ENCODE peak calls at places on chromosome 6, in five cellular contexts. V, R, Q, Z and K are unnamed samples.

GRCh38 chr6:102815207-102815606 is 1421.7 kb downstream of the GRIK2 start:
- DNase-seq in V (no peak), R (no peak), Q (no peak), Z (no peak), K (no peak)

GRCh38 chr6:38876470-38876869 is 161.4 kb downstream of the DNAH8 start:
- DNase-seq in V (no peak), R (no peak), Q (no peak), Z (no peak), K (no peak)

GRCh38 chr6:75334266-75335040 is 49.9 kb upstream of the TMEM30A start:
- DNase-seq in V (peak; percentile 94), R (peak; percentile 84), Q (peak; percentile 72), Z (peak; percentile 75), K (peak; percentile 90)

GRCh38 chr6:24614048-24614420 is 32.0 kb downstream of the KIAA0319 start:
- DNase-seq in V (no peak), R (no peak), Q (no peak), Z (no peak), K (no peak)

GRCh38 chr6:31498748-31499147 is 803 bp downstream of the MICB start:
- DNase-seq in V (peak; percentile 33), R (no peak), Q (no peak), Z (peak; percentile 12), K (no peak)

GRCh38 chr6:136927313-136927712 is 5.2 kb downstream of the SLC35D3 start:
- DNase-seq in V (peak; percentile 72), R (peak; percentile 51), Q (peak; percentile 10), Z (peak; percentile 13), K (peak; percentile 14)

GRCh38 chr6:148999921-149000589 is 253.2 kb downstream of the UST start:
- DNase-seq in V (no peak), R (no peak), Q (peak; percentile 87), Z (peak; percentile 93), K (no peak)

GRCh38 chr6:24458134-24458533 is 31.2 kb downstream of the GPLD1 start:
- DNase-seq in V (no peak), R (no peak), Q (no peak), Z (no peak), K (no peak)

GRCh38 chr6:3230275-3231212 is 3.1 kb upstream of the TUBB2B start:
- DNase-seq in V (peak; percentile 84), R (peak; percentile 71), Q (peak; percentile 34), Z (peak; percentile 62), K (peak; percentile 74)

GRCh38 chr6:37493047-37493995 is 6.4 kb downstream of the CCDC167 start:
- DNase-seq in V (no peak), R (no peak), Q (no peak), Z (no peak), K (no peak)

GRCh38 chr6:12208190-12208589 is 82.0 kb upstream of the EDN1 start:
- DNase-seq in V (no peak), R (no peak), Q (peak; percentile 27), Z (peak; percentile 10), K (no peak)

GRCh38 chr6:136866872-136867416 is 44.6 kb downstream of the PEX7 start:
- DNase-seq in V (no peak), R (no peak), Q (peak; percentile 48), Z (no peak), K (no peak)

GRCh38 chr6:9334979-9335378 is 899.6 kb upstream of the SLC35B3 start:
- DNase-seq in V (no peak), R (no peak), Q (peak; percentile 1), Z (no peak), K (no peak)

GRCh38 chr6:162251257-162251656 is 476.3 kb downstream of the PRKN start:
- DNase-seq in V (peak; percentile 40), R (no peak), Q (no peak), Z (no peak), K (no peak)

GRCh38 chr6:134870677-134871498 is 79.0 kb downstream of the ALDH8A1 start:
- DNase-seq in V (no peak), R (no peak), Q (peak; percentile 77), Z (peak; percentile 13), K (no peak)

GRCh38 chr6:47083586-47084047 is 41.5 kb upstream of the ADGRF1 start:
- DNase-seq in V (no peak), R (no peak), Q (peak; percentile 36), Z (peak; percentile 97), K (no peak)

GRCh38 chr6:54617730-54618129 is 228.8 kb upstream of the FAM83B start:
- DNase-seq in V (no peak), R (no peak), Q (peak; percentile 84), Z (peak; percentile 61), K (no peak)

GRCh38 chr6:139732451-139732850 is 358.0 kb upstream of the CITED2 start:
- DNase-seq in V (no peak), R (no peak), Q (peak; percentile 78), Z (peak; percentile 46), K (no peak)

GRCh38 chr6:114783083-114783482 is 440.3 kb upstream of the HS3ST5 start:
- DNase-seq in V (peak; percentile 52), R (no peak), Q (no peak), Z (no peak), K (no peak)

GRCh38 chr6:29696147-29697129 is 15.5 kb upstream of the ZFP57 start:
- DNase-seq in V (peak; percentile 57), R (peak; percentile 63), Q (no peak), Z (peak; percentile 1), K (no peak)

GRCh38 chr6:148682990-148683389 is 63.8 kb upstream of the UST start:
- DNase-seq in V (no peak), R (no peak), Q (no peak), Z (no peak), K (no peak)

GRCh38 chr6:67766061-67766460 is 869.0 kb upstream of the ADGRB3 start:
- DNase-seq in V (no peak), R (no peak), Q (no peak), Z (no peak), K (no peak)

GRCh38 chr6:34608321-34609091 is 52.4 kb upstream of the SPDEF start:
- DNase-seq in V (no peak), R (no peak), Q (peak; percentile 61), Z (no peak), K (no peak)

DNA sequence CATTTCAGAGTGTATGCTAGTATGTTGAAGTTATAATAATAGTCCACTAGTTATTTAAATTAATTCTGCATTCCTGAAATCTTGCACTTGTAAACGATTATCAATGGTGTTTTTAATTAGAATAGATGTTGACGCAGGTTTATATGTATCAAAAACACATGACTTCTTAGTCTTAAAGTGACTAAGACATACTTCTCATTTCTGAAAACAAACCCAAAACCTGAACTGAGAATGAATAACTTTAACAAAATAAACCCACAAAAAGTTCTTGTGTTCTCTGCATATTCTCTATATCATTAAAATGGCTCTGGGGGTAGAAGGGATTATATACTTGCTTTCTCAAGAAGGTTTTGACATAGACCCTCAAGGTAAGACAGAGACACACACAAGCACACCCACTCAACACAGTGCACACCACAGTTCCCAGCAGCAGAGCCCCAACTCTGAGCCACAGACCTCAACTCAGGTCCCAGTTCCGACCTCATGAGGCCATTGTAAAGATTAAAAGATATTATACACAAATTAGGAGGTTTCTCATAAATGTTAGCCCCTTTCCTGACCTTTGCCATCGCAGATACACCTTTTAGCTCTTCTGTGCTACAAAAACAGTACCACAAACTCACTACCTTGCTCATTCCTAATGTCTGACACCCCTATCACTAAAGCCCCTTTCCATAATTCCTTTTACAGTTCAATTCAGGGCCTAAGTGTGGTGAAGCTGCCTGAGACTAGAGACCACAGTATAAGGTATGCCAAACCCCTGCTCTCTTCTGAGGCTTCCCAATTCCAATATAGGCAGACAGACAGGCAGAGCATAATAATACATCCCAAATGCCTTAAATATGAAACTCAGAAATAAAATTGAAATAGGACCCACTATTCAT is 267.9 kb downstream of the PTPRK start:
- DNase-seq in V (peak; percentile 16), R (no peak), Q (peak; percentile 37), Z (no peak), K (no peak)
- H2BK15ac ChIP-seq in V (no peak overlapping the region), R (no peak overlapping the region), Q (peak overlapping the region; percentile 80), Z (no peak overlapping the region), K (no peak overlapping the region)

GRCh38 chr6:165658395-165659058 is 4.5 kb downstream of the PDE10A start:
- DNase-seq in V (no peak), R (no peak), Q (no peak), Z (no peak), K (no peak)
- H2BK15ac ChIP-seq in V (no peak overlapping the region), R (no peak overlapping the region), Q (no peak overlapping the region), Z (no peak overlapping the region), K (no peak overlapping the region)

GRCh38 chr6:150971230-150971629 is 105.7 kb downstream of the MTHFD1L start:
- DNase-seq in V (no peak), R (no peak), Q (no peak), Z (no peak), K (no peak)

GRCh38 chr6:150977276-150977675 is 111.8 kb downstream of the MTHFD1L start:
- DNase-seq in V (no peak), R (no peak), Q (no peak), Z (no peak), K (no peak)

GRCh38 chr6:150978631-150979030 is 113.1 kb downstream of the MTHFD1L start:
- DNase-seq in V (no peak), R (no peak), Q (no peak), Z (no peak), K (no peak)

GRCh38 chr6:150979826-150980225 is 114.3 kb downstream of the MTHFD1L start:
- DNase-seq in V (no peak), R (no peak), Q (peak; percentile 68), Z (peak; percentile 38), K (no peak)

DNA sequence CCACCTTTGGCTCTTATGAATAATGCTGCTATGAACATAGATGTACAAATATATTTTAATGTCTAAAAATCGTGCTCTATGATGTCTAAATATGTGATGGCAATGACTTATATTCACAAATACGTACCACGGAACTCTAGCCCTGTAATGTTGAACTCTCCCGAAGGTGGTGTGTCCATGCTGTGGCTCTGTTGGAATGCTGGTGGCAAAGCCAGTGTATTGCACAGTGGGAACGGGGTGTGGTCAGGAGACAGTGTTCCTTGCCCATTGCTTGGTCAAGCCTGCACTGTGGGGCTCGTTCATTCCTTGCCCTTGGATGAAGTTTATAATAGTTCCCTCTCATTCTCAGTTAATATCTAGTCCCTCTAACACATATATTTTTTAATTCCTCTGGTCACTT is 109.6 kb downstream of the MTHFD1L start:
- DNase-seq in V (no peak), R (no peak), Q (no peak), Z (no peak), K (no peak)
- H2BK15ac ChIP-seq in V (no peak overlapping the region), R (no peak overlapping the region), Q (no peak overlapping the region), Z (no peak overlapping the region), K (no peak overlapping the region)

GRCh38 chr6:14953806-14954205 is 292.1 kb upstream of the JARID2 start:
- DNase-seq in V (no peak), R (no peak), Q (no peak), Z (no peak), K (no peak)
- H2BK15ac ChIP-seq in V (no peak overlapping the region), R (no peak overlapping the region), Q (no peak overlapping the region), Z (no peak overlapping the region), K (no peak overlapping the region)

GRCh38 chr6:16238057-16238657 is at the start of gene GMPR:
- DNase-seq in V (peak; percentile 41), R (peak; percentile 50), Q (peak; percentile 39), Z (peak; percentile 83), K (peak; percentile 24)
- H2BK15ac ChIP-seq in V (no peak within 1 kb of the TSS), R (no peak within 1 kb of the TSS), Q (peak within 1 kb of the TSS; percentile 57), Z (peak within 1 kb of the TSS; percentile 89), K (peak within 1 kb of the TSS; percentile 35)